ENCODE peak calls at places on chromosomes 4 and X, in five cellular contexts. One of them, this sample, is unnamed.

GRCh38 chrX:110722135-110722534 is 73.5 kb downstream of the CHRDL1 start:
- DNase-seq in heart left ventricle: no peak
- DNase-seq in K562: peak; percentile 7
- DNase-seq in heart right ventricle: no peak
- DNase-seq in RKO: no peak
- DNase-seq in this sample: no peak

GRCh38 chrX:318068-318738 is 393 bp downstream of the GTPBP6 start:
- DNase-seq in RKO: peak; percentile 98
- DNase-seq in heart right ventricle: peak; percentile 98
- DNase-seq in heart left ventricle: peak; percentile 99
- DNase-seq in K562: peak; percentile 88
- DNase-seq in this sample: peak; percentile 99

GRCh38 chrX:41922125-41922521 is 1.2 kb downstream of the CASK start:
- DNase-seq in heart right ventricle: no peak
- DNase-seq in K562: no peak
- DNase-seq in heart left ventricle: no peak
- DNase-seq in RKO: peak; percentile 50
- DNase-seq in this sample: no peak

GRCh38 chr4:158993895-158994294 is 109.0 kb upstream of the RAPGEF2 start:
- DNase-seq in heart right ventricle: no peak
- DNase-seq in K562: no peak
- DNase-seq in heart left ventricle: no peak
- DNase-seq in RKO: no peak
- DNase-seq in this sample: no peak

GRCh38 chr4:75289843-75290616 is 224.2 kb downstream of the RCHY1 start:
- DNase-seq in RKO: peak; percentile 51
- DNase-seq in heart right ventricle: no peak
- DNase-seq in K562: no peak
- DNase-seq in heart left ventricle: no peak
- DNase-seq in this sample: no peak

GRCh38 chrX:136597954-136598353 is 50.0 kb upstream of the CD40LG start:
- DNase-seq in RKO: no peak
- DNase-seq in K562: no peak
- DNase-seq in heart left ventricle: no peak
- DNase-seq in heart right ventricle: no peak
- DNase-seq in this sample: no peak

GRCh38 chr4:74098628-74098995 is 383 bp downstream of the CXCL2 start:
- DNase-seq in heart right ventricle: peak; percentile 5
- DNase-seq in K562: no peak
- DNase-seq in heart left ventricle: no peak
- DNase-seq in RKO: no peak
- DNase-seq in this sample: peak; percentile 50

GRCh38 chr4:61590881-61591280 is 390.8 kb downstream of the ADGRL3 start:
- DNase-seq in RKO: no peak
- DNase-seq in K562: no peak
- DNase-seq in heart right ventricle: no peak
- DNase-seq in heart left ventricle: no peak
- DNase-seq in this sample: no peak

GRCh38 chr4:10006236-10006603 is 15.1 kb downstream of the SLC2A9 start:
- DNase-seq in heart right ventricle: peak; percentile 24
- DNase-seq in RKO: no peak
- DNase-seq in K562: no peak
- DNase-seq in heart left ventricle: no peak
- DNase-seq in this sample: no peak